ENCODE peak calls at places on chromosomes 5 and 9, in six cellular contexts. L is NB4, Q is erythroblast, R is dorsolateral prefrontal cortex, C is T47D, O is mesendoderm. W is an unnamed sample.

GRCh38 chr9:71145179-71145578 is 23.8 kb upstream of the TRPM3 start:
- DNase-seq in C (no peak), O (no peak), L (no peak), R (no peak), Q (peak; percentile 38), W (peak; percentile 53)

GRCh38 chr9:137453643-137454081 is 5.5 kb downstream of the NSMF start:
- DNase-seq in L (peak; percentile 58), R (peak; percentile 16), C (peak; percentile 88), O (peak; percentile 96), Q (peak; percentile 73), W (peak; percentile 82)

GRCh38 chr5:3818612-3819011 is 223.0 kb downstream of the IRX1 start:
- DNase-seq in L (peak; percentile 30), R (no peak), C (no peak), Q (no peak), O (no peak), W (no peak)

GRCh38 chr5:33969572-33970452 is 14.7 kb downstream of the SLC45A2 start:
- DNase-seq in L (peak; percentile 49), O (peak; percentile 64), C (peak; percentile 64), R (no peak), Q (peak; percentile 4), W (peak; percentile 66)

GRCh38 chr5:58458851-58459275 is 1.0 kb downstream of the PLK2 start:
- DNase-seq in C (no peak), Q (no peak), R (no peak), O (peak; percentile 75), L (no peak), W (no peak)

GRCh38 chr5:136087961-136088871 is 44.4 kb upstream of the SMAD5 start:
- DNase-seq in L (no peak), R (no peak), Q (peak; percentile 20), O (no peak), C (no peak), W (no peak)

GRCh38 chr5:16178745-16179372 is 732 bp downstream of the MARCHF11 start:
- DNase-seq in C (peak; percentile 70), L (peak; percentile 28), O (peak; percentile 95), R (peak; percentile 56), Q (peak; percentile 40), W (peak; percentile 78)

GRCh38 chr5:69213513-69214215 is 21.0 kb upstream of the CDK7 start:
- DNase-seq in L (no peak), R (no peak), O (no peak), Q (peak; percentile 35), C (no peak), W (no peak)

GRCh38 chr9:87267701-87268100 is 230.0 kb upstream of the DAPK1 start:
- DNase-seq in Q (no peak), C (no peak), L (no peak), R (no peak), O (no peak), W (peak; percentile 51)

W was measured in cardiac muscle cell.